ENCODE peak calls at places on chromosomes 16 and 17, in four cellular contexts. Y, L, I and V are unnamed samples.

GRCh38 chr17:82937411-82938371 is 97.9 kb upstream of the ZNF750 start:
- DNase-seq in Y (peak; percentile 13), I (no peak), L (no peak), V (no peak)

GRCh38 chr16:66326995-66327513 is 39.4 kb upstream of the CDH5 start:
- DNase-seq in I (no peak), Y (no peak), L (no peak), V (no peak)

GRCh38 chr17:5942687-5943086 is 127.5 kb upstream of the WSCD1 start:
- DNase-seq in Y (no peak), I (no peak), L (no peak), V (no peak)

GRCh38 chr17:15261063-15261817 is 3.9 kb downstream of the PMP22 start:
- DNase-seq in Y (peak; percentile 48), L (peak; percentile 10), I (no peak), V (no peak)

GRCh38 chr16:48157302-48157701 is 1.5 kb upstream of the ABCC12 start:
- DNase-seq in L (no peak), Y (no peak), I (no peak), V (no peak)

GRCh38 chr16:89695875-89696597 is 5.5 kb downstream of the SPATA2L start:
- DNase-seq in I (no peak), L (no peak), Y (no peak), V (no peak)

GRCh38 chr17:43326490-43327275 is 72.1 kb upstream of the ARL4D start:
- DNase-seq in L (no peak), I (no peak), Y (no peak), V (no peak)

GRCh38 chr16:89122322-89122831 is 28.7 kb downstream of the ACSF3 start:
- DNase-seq in L (peak; percentile 38), I (peak; percentile 76), Y (no peak), V (no peak)

GRCh38 chr16:89911375-89911774 is 7.3 kb upstream of the MC1R start:
- DNase-seq in L (no peak), Y (no peak), I (no peak), V (no peak)

GRCh38 chr16:84800118-84800517 is 19.7 kb upstream of the CRISPLD2 start:
- DNase-seq in I (no peak), L (no peak), Y (no peak), V (no peak)

GRCh38 chr17:79024901-79025737 is 1.1 kb downstream of the C1QTNF1 start:
- DNase-seq in I (no peak), Y (peak; percentile 76), L (no peak), V (no peak)

GRCh38 chr17:40980117-40980516 is 4.0 kb downstream of the KRT40 start:
- DNase-seq in L (no peak), Y (no peak), I (no peak), V (no peak)

GRCh38 chr16:22192261-22193133 is 13.6 kb upstream of the EEF2K start:
- DNase-seq in Y (peak; percentile 77), I (no peak), L (peak; percentile 74), V (peak; percentile 65)

GRCh38 chr16:75758215-75758614 is 31.9 kb upstream of the CPHXL start:
- DNase-seq in I (no peak), Y (no peak), L (no peak), V (no peak)

GRCh38 chr17:71438631-71439146 is 682.1 kb upstream of the SOX9 start:
- DNase-seq in L (no peak), Y (no peak), I (no peak), V (peak; percentile 89)

GRCh38 chr17:77963441-77963840 is 4.9 kb downstream of the TNRC6C start:
- DNase-seq in Y (peak; percentile 33), I (no peak), L (peak; percentile 9), V (peak; percentile 54)

GRCh38 chr17:33436321-33436720 is 143.2 kb upstream of the ASIC2 start:
- DNase-seq in Y (no peak), I (no peak), L (no peak), V (peak; percentile 12)

GRCh38 chr16:51084074-51084928 is 66.8 kb downstream of the SALL1 start:
- DNase-seq in Y (no peak), I (no peak), L (no peak), V (no peak)

GRCh38 chr17:79631640-79632431 is 21.0 kb upstream of the RBFOX3 start:
- DNase-seq in Y (peak; percentile 7), L (no peak), I (no peak), V (no peak)

GRCh38 chr17:48541574-48542113 is 3.3 kb downstream of the HOXB2 start:
- DNase-seq in I (no peak), Y (peak; percentile 71), L (peak; percentile 53), V (no peak)

GRCh38 chr17:73960469-73960868 is 243.0 kb upstream of the RPL38 start:
- DNase-seq in Y (no peak), L (no peak), I (no peak), V (no peak)

GRCh38 chr16:88616320-88616719 is 22.1 kb upstream of the IL17C start:
- DNase-seq in Y (no peak), I (no peak), L (no peak), V (no peak)

GRCh38 chr16:3810818-3811217 is 69.7 kb downstream of the CREBBP start:
- DNase-seq in I (no peak), L (no peak), Y (no peak), V (no peak)

GRCh38 chr17:80191192-80191591 is 21.4 kb downstream of the CARD14 start:
- DNase-seq in I (no peak), L (no peak), Y (no peak), V (no peak)

GRCh38 chr17:53516643-53517042 is 306.1 kb upstream of the KIF2B start:
- DNase-seq in I (no peak), L (no peak), Y (no peak), V (no peak)

GRCh38 chr17:78387982-78388941 is 9.8 kb downstream of the PGS1 start:
- DNase-seq in I (no peak), L (no peak), Y (peak; percentile 43), V (no peak)